ENCODE peak calls at places on chromosome 2, in nine cellular contexts. O is astrocyte; V is PC-3; B is mesenchymal stem cell; F is testis; A is GM23338; G is neuronal stem cell; C is right lobe of liver; Q is CD8-positive, alpha-beta T cell. K is an unnamed sample. For H3K4me1, the result is how much of the 10 kb centered on the place peaks cover.

GRCh38 chr2:7954223-7954622 is 727.6 kb upstream of the ID2 start:
- DNase-seq in O (no peak), V (no peak), B (no peak), F (no peak), A (no peak), G (no peak), C (no peak), Q (no peak), K (no peak)

GRCh38 chr2:231213931-231214642 is 15.7 kb downstream of the ARMC9 start:
- DNase-seq in O (no peak), V (peak), B (no peak), F (no peak), A (no peak), G (no peak), C (no peak), Q (no peak), K (no peak)

GRCh38 chr2:127864877-127865276 is 6.9 kb upstream of the POLR2D start:
- DNase-seq in O (no peak), V (no peak), B (peak), F (no peak), A (peak), G (no peak), C (no peak), Q (no peak), K (no peak)

GRCh38 chr2:172704072-172704936 is 31.3 kb upstream of the RAPGEF4 start:
- DNase-seq in O (no peak), V (peak), B (peak), F (no peak), A (peak), G (peak), C (no peak), Q (no peak), K (no peak)

GRCh38 chr2:234290671-234291070 is 206.2 kb downstream of the ARL4C start:
- DNase-seq in O (no peak), V (no peak), B (no peak), F (peak), A (no peak), G (no peak), C (no peak), Q (peak), K (peak)

GRCh38 chr2:50347355-50348044 is 684.4 kb downstream of the NRXN1 start:
- DNase-seq in O (no peak), V (no peak), B (peak), F (no peak), A (peak), G (peak), C (no peak), Q (no peak), K (peak)

GRCh38 chr2:157404363-157404762 is 39.5 kb downstream of the CYTIP start:
- DNase-seq in O (peak), V (peak), B (no peak), F (no peak), A (no peak), G (no peak), C (no peak), Q (peak), K (no peak)

GRCh38 chr2:234446404-234447076 is 50.3 kb downstream of the ARL4C start:
- DNase-seq in O (no peak), V (no peak), B (peak), F (peak), A (no peak), G (no peak), C (peak), Q (peak), K (peak)

GRCh38 chr2:28621172-28622100 is 125.6 kb downstream of the PLB1 start:
- DNase-seq in O (peak), V (peak), B (peak), F (peak), A (peak), G (peak), C (peak), Q (peak), K (peak)

GRCh38 chr2:157052685-157053224 is 204.8 kb upstream of the GALNT5 start:
- DNase-seq in O (peak), V (peak), B (peak), F (no peak), A (no peak), G (no peak), C (no peak), Q (no peak), K (no peak)

GRCh38 chr2:205148756-205149155 is 533.5 kb upstream of the NRP2 start:
- DNase-seq in O (no peak), V (no peak), B (no peak), F (no peak), A (no peak), G (no peak), C (no peak), Q (no peak), K (no peak)

GRCh38 chr2:28096421-28096820 is 205.9 kb downstream of the BABAM2 start:
- DNase-seq in O (peak), V (peak), B (peak), F (no peak), A (no peak), G (no peak), C (no peak), Q (no peak), K (no peak)

GRCh38 chr2:84944257-84944909 is 26.6 kb upstream of the KCMF1 start:
- DNase-seq in O (no peak), V (no peak), B (no peak), F (no peak), A (no peak), G (no peak), C (no peak), Q (no peak), K (no peak)

GRCh38 chr2:106165064-106165463 is 29.0 kb downstream of the UXS1 start:
- DNase-seq in O (no peak), V (no peak), B (no peak), F (no peak), A (peak), G (peak), C (no peak), Q (no peak), K (no peak)

GRCh38 chr2:8448822-8449577 is 232.9 kb upstream of the ID2 start:
- DNase-seq in O (no peak), V (no peak), B (no peak), F (no peak), A (no peak), G (no peak), C (no peak), Q (no peak), K (no peak)

GRCh38 chr2:207836526-207837133 is 66.9 kb upstream of the FZD5 start:
- DNase-seq in O (no peak), V (no peak), B (no peak), F (no peak), A (peak), G (peak), C (no peak), Q (no peak), K (peak)

GRCh38 chr2:98188351-98189046 is 101.5 kb downstream of the VWA3B start:
- DNase-seq in O (no peak), V (peak), B (no peak), F (no peak), A (peak), G (no peak), C (no peak), Q (no peak), K (no peak)

GRCh38 chr2:169507698-169508097 is 1.8 kb upstream of the KLHL41 start:
- DNase-seq in O (peak), V (peak), B (peak), F (no peak), A (no peak), G (no peak), C (no peak), Q (no peak), K (no peak)

GRCh38 chr2:52405958-52406357 is 1361.6 kb upstream of the CHAC2 start:
- DNase-seq in O (no peak), V (no peak), B (peak), F (no peak), A (no peak), G (no peak), C (no peak), Q (no peak), K (no peak)

GRCh38 chr2:220279840-220280239 is 652.4 kb downstream of the SLC4A3 start:
- DNase-seq in O (peak), V (peak), B (no peak), F (no peak), A (no peak), G (no peak), C (no peak), Q (no peak), K (no peak)

GRCh38 chr2:106704798-106705197 is 181.2 kb downstream of the ST6GAL2 start:
- DNase-seq in O (no peak), V (no peak), B (no peak), F (no peak), A (no peak), G (no peak), C (no peak), Q (no peak), K (no peak)

GRCh38 chr2:127408004-127408806 is 10.0 kb upstream of the PROC start:
- DNase-seq in O (peak), V (peak), B (peak), F (peak), A (peak), G (peak), C (peak), Q (peak), K (peak)

GRCh38 chr2:95382128-95382645 is 20.3 kb upstream of the FAHD2A start:
- DNase-seq in O (no peak), V (no peak), B (no peak), F (no peak), A (no peak), G (no peak), C (no peak), Q (no peak), K (no peak)

GRCh38 chr2:134392689-134393476 is 139.0 kb downstream of the MGAT5 start:
- DNase-seq in O (peak), V (no peak), B (no peak), F (peak), A (peak), G (no peak), C (no peak), Q (no peak), K (no peak)

GRCh38 chr2:233449921-233450853 is 95.9 kb downstream of the DGKD start:
- DNase-seq in O (no peak), V (no peak), B (no peak), F (no peak), A (no peak), G (no peak), C (peak), Q (no peak), K (no peak)

GRCh38 chr2:58056201-58056916 is 9.8 kb downstream of the VRK2 start:
- DNase-seq in O (no peak), V (no peak), B (no peak), F (no peak), A (no peak), G (no peak), C (no peak), Q (no peak), K (no peak)

GRCh38 chr2:235842941-235843340 is 325.2 kb downstream of the GBX2 start:
- DNase-seq in O (no peak), V (no peak), B (no peak), F (no peak), A (no peak), G (no peak), C (no peak), Q (no peak), K (no peak)

GRCh38 chr2:234355052-234355720 is 141.7 kb downstream of the ARL4C start:
- DNase-seq in O (no peak), V (no peak), B (no peak), F (no peak), A (peak), G (no peak), C (no peak), Q (no peak), K (no peak)

GRCh38 chr2:227772197-227772661 is 26.5 kb downstream of the SCYGR8 start:
- DNase-seq in O (no peak), V (no peak), B (no peak), F (no peak), A (peak), G (no peak), C (no peak), Q (no peak), K (no peak)

GRCh38 chr2:217371681-217372297 is 511.9 kb upstream of the TNP1 start:
- DNase-seq in O (peak), V (no peak), B (no peak), F (no peak), A (no peak), G (peak), C (no peak), Q (no peak), K (no peak)

GRCh38 chr2:232687382-232688160 is 9.6 kb upstream of the GIGYF2 start:
- DNase-seq in O (no peak), V (no peak), B (no peak), F (no peak), A (no peak), G (no peak), C (no peak), Q (no peak), K (no peak)

GRCh38 chr2:18719978-18720775 is 130.8 kb upstream of the NT5C1B start:
- DNase-seq in O (peak), V (peak), B (peak), F (no peak), A (no peak), G (no peak), C (no peak), Q (no peak), K (peak)

GRCh38 chr2:171411214-171411613 is 22.6 kb downstream of the METTL8 start:
- DNase-seq in O (no peak), V (no peak), B (no peak), F (no peak), A (no peak), G (no peak), C (no peak), Q (no peak), K (no peak)

GRCh38 chr2:171411791-171412483 is 21.9 kb downstream of the METTL8 start:
- DNase-seq in O (no peak), V (no peak), B (peak), F (no peak), A (no peak), G (no peak), C (no peak), Q (no peak), K (no peak)

GRCh38 chr2:171410101-171410500 is 23.7 kb downstream of the METTL8 start:
- DNase-seq in O (no peak), V (peak), B (no peak), F (no peak), A (no peak), G (no peak), C (no peak), Q (no peak), K (no peak)

GRCh38 chr2:171409436-171409971 is 24.3 kb downstream of the METTL8 start:
- DNase-seq in O (no peak), V (no peak), B (peak), F (no peak), A (peak), G (no peak), C (no peak), Q (no peak), K (no peak)

DNA sequence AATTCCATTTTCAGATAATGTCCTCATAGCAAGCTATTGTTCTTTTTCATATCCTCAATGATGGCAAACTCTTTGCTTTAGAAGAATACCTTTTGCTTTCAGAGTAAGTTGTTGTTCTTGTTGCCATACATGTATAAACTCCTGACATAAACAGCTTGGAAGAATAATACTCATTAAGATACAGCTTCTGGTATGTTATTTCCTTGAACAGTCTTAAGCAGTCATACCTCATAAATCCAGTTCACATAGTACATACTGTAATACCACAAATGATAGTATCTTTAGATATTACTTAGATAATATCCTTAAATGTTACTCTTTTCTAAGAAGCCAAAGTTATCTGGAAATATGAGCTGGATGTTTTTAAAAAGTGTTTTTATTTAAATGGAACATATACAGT is 23.2 kb downstream of the METTL8 start:
- DNase-seq in O (no peak), V (no peak), B (no peak), F (no peak), A (no peak), G (no peak), C (no peak), Q (no peak), K (no peak)
- H3K27ac ChIP-seq in O (no peak), V (no peak), B (no peak), F (no peak), A (peak), G (no peak), C (no peak), Q (no peak), K (no peak)

GRCh38 chr2:218395456-218395825 is 4.2 kb upstream of the CTDSP1 start:
- DNase-seq in O (no peak), V (no peak), B (no peak), F (no peak), A (peak), G (no peak), C (no peak), Q (no peak), K (peak)
- H3K4me1 ChIP-seq in O (under half), V (under half), B (under half), F (under half), A (under half), G (under half), C (under half), Q (under half), K (under half)

DNA sequence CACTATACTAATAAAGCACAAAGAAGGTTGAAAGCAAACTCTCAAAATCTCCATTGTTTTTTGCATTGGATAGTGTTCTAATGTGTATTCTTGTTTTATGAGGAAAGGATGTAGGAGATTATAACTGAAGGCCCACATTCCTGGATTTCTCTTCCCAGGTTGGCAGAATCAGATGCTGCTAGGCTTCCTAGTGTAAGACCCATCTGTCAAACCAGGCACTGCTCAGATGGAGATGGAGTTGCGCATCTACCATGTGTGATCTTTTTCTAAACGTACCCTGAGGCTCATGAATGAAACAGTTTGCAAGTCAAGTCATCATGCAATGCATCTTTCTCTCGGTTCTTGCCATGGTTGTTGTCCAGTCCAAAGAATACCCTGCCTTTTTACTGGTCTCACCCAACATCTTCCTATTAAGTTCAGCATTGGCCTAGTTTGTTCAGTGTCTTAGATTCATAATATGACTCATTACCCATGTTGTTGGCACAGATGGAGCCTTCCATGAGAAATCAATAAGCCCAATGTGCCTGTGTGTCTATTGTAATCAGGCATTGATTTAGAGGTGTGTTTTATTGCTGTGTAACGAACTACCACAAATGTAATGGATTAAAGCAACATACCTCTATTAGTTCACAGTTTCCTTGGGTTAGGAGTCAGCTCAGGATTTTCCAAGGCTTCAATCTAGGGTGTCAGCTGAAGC is 127.4 kb downstream of the NYAP2 start:
- DNase-seq in O (no peak), V (no peak), B (no peak), F (no peak), A (no peak), G (no peak), C (no peak), Q (no peak), K (no peak)
- H3K27ac ChIP-seq in O (no peak), V (no peak), B (no peak), F (no peak), A (no peak), G (no peak), C (no peak), Q (no peak), K (no peak)

GRCh38 chr2:10258726-10259125 is 44.0 kb upstream of the HPCAL1 start:
- DNase-seq in O (no peak), V (peak), B (no peak), F (no peak), A (no peak), G (no peak), C (peak), Q (no peak), K (no peak)
- H3K4me1 ChIP-seq in O (under half), V (under half), B (under half), F (under half), A (under half), G (under half), C (under half), Q (under half), K (under half)

GRCh38 chr2:239773377-239774141 is 251.6 kb downstream of the NDUFA10 start:
- DNase-seq in O (no peak), V (no peak), B (no peak), F (no peak), A (no peak), G (no peak), C (peak), Q (no peak), K (peak)
- H3K27ac ChIP-seq in O (no peak), V (no peak), B (no peak), F (no peak), A (no peak), G (no peak), C (no peak), Q (no peak), K (no peak)